ENCODE peak calls at places on chromosomes 11 and 22, in eight cellular contexts. One of them, this sample, is unnamed.

GRCh38 chr11:46238967-46239800 is 38.3 kb upstream of the CREB3L1 start:
- DNase-seq in NCI-H2029: peak; percentile 52
- DNase-seq in stimulated activated CD4-positive, alpha-beta T cell treated with anti-CD3 and anti-CD28 coated beads, Interleukin-1b, Interleukin-23, amount 100 ng/mL, for 1 hour: peak; percentile 52
- DNase-seq in HuH-7: peak; percentile 96
- DNase-seq in T-cell: peak; percentile 75
- DNase-seq in mammary epithelial cell: peak; percentile 75
- DNase-seq in prostate gland: peak; percentile 73
- DNase-seq in activated T-cell treated with anti-CD3 and anti-CD28 coated beads, Interleukin-2, amount 50 U/mL, for 4 hours: peak; percentile 77
- DNase-seq in this sample: peak; percentile 89

GRCh38 chr22:36910461-36910860 is 3.0 kb upstream of the CSF2RB start:
- DNase-seq in NCI-H2029: no peak
- DNase-seq in stimulated activated CD4-positive, alpha-beta T cell treated with anti-CD3 and anti-CD28 coated beads, Interleukin-1b, Interleukin-23, amount 100 ng/mL, for 1 hour: no peak
- DNase-seq in HuH-7: no peak
- DNase-seq in T-cell: no peak
- DNase-seq in mammary epithelial cell: no peak
- DNase-seq in prostate gland: peak; percentile 41
- DNase-seq in activated T-cell treated with anti-CD3 and anti-CD28 coated beads, Interleukin-2, amount 50 U/mL, for 4 hours: no peak
- DNase-seq in this sample: no peak

GRCh38 chr11:16793511-16793910 is 55.1 kb downstream of the C11orf58 start:
- DNase-seq in NCI-H2029: no peak
- DNase-seq in stimulated activated CD4-positive, alpha-beta T cell treated with anti-CD3 and anti-CD28 coated beads, Interleukin-1b, Interleukin-23, amount 100 ng/mL, for 1 hour: no peak
- DNase-seq in HuH-7: no peak
- DNase-seq in T-cell: no peak
- DNase-seq in mammary epithelial cell: no peak
- DNase-seq in prostate gland: no peak
- DNase-seq in activated T-cell treated with anti-CD3 and anti-CD28 coated beads, Interleukin-2, amount 50 U/mL, for 4 hours: no peak
- DNase-seq in this sample: no peak

GRCh38 chr11:123519797-123520193 is 89.7 kb downstream of the GRAMD1B start:
- DNase-seq in NCI-H2029: no peak
- DNase-seq in stimulated activated CD4-positive, alpha-beta T cell treated with anti-CD3 and anti-CD28 coated beads, Interleukin-1b, Interleukin-23, amount 100 ng/mL, for 1 hour: no peak
- DNase-seq in HuH-7: no peak
- DNase-seq in T-cell: no peak
- DNase-seq in mammary epithelial cell: no peak
- DNase-seq in prostate gland: no peak
- DNase-seq in activated T-cell treated with anti-CD3 and anti-CD28 coated beads, Interleukin-2, amount 50 U/mL, for 4 hours: no peak
- DNase-seq in this sample: no peak

GRCh38 chr11:133892584-133893380 is 47.5 kb upstream of the SPATA19 start:
- DNase-seq in NCI-H2029: no peak
- DNase-seq in stimulated activated CD4-positive, alpha-beta T cell treated with anti-CD3 and anti-CD28 coated beads, Interleukin-1b, Interleukin-23, amount 100 ng/mL, for 1 hour: no peak
- DNase-seq in HuH-7: no peak
- DNase-seq in T-cell: no peak
- DNase-seq in mammary epithelial cell: no peak
- DNase-seq in prostate gland: no peak
- DNase-seq in activated T-cell treated with anti-CD3 and anti-CD28 coated beads, Interleukin-2, amount 50 U/mL, for 4 hours: no peak
- DNase-seq in this sample: no peak

GRCh38 chr11:19474211-19474610 is 233.5 kb upstream of the E2F8 start:
- DNase-seq in NCI-H2029: no peak
- DNase-seq in stimulated activated CD4-positive, alpha-beta T cell treated with anti-CD3 and anti-CD28 coated beads, Interleukin-1b, Interleukin-23, amount 100 ng/mL, for 1 hour: no peak
- DNase-seq in HuH-7: no peak
- DNase-seq in T-cell: no peak
- DNase-seq in mammary epithelial cell: no peak
- DNase-seq in prostate gland: no peak
- DNase-seq in activated T-cell treated with anti-CD3 and anti-CD28 coated beads, Interleukin-2, amount 50 U/mL, for 4 hours: no peak
- DNase-seq in this sample: no peak

GRCh38 chr22:17792289-17792688 is 18.0 kb upstream of the BID start:
- DNase-seq in NCI-H2029: no peak
- DNase-seq in stimulated activated CD4-positive, alpha-beta T cell treated with anti-CD3 and anti-CD28 coated beads, Interleukin-1b, Interleukin-23, amount 100 ng/mL, for 1 hour: no peak
- DNase-seq in HuH-7: peak; percentile 64
- DNase-seq in T-cell: no peak
- DNase-seq in mammary epithelial cell: no peak
- DNase-seq in prostate gland: no peak
- DNase-seq in activated T-cell treated with anti-CD3 and anti-CD28 coated beads, Interleukin-2, amount 50 U/mL, for 4 hours: no peak
- DNase-seq in this sample: no peak

GRCh38 chr11:33997473-33998347 is 53.8 kb upstream of the CAPRIN1 start:
- DNase-seq in NCI-H2029: no peak
- DNase-seq in stimulated activated CD4-positive, alpha-beta T cell treated with anti-CD3 and anti-CD28 coated beads, Interleukin-1b, Interleukin-23, amount 100 ng/mL, for 1 hour: no peak
- DNase-seq in HuH-7: no peak
- DNase-seq in T-cell: no peak
- DNase-seq in mammary epithelial cell: peak; percentile 24
- DNase-seq in prostate gland: no peak
- DNase-seq in activated T-cell treated with anti-CD3 and anti-CD28 coated beads, Interleukin-2, amount 50 U/mL, for 4 hours: no peak
- DNase-seq in this sample: peak; percentile 46

GRCh38 chr11:28566643-28567042 is 458.5 kb downstream of the METTL15 start:
- DNase-seq in NCI-H2029: no peak
- DNase-seq in stimulated activated CD4-positive, alpha-beta T cell treated with anti-CD3 and anti-CD28 coated beads, Interleukin-1b, Interleukin-23, amount 100 ng/mL, for 1 hour: no peak
- DNase-seq in HuH-7: no peak
- DNase-seq in T-cell: no peak
- DNase-seq in mammary epithelial cell: peak; percentile 90
- DNase-seq in prostate gland: peak; percentile 4
- DNase-seq in activated T-cell treated with anti-CD3 and anti-CD28 coated beads, Interleukin-2, amount 50 U/mL, for 4 hours: no peak
- DNase-seq in this sample: peak; percentile 76

GRCh38 chr11:27672836-27673464 is 27.3 kb downstream of the BDNF start:
- DNase-seq in NCI-H2029: no peak
- DNase-seq in stimulated activated CD4-positive, alpha-beta T cell treated with anti-CD3 and anti-CD28 coated beads, Interleukin-1b, Interleukin-23, amount 100 ng/mL, for 1 hour: no peak
- DNase-seq in HuH-7: no peak
- DNase-seq in T-cell: no peak
- DNase-seq in mammary epithelial cell: peak; percentile 92
- DNase-seq in prostate gland: no peak
- DNase-seq in activated T-cell treated with anti-CD3 and anti-CD28 coated beads, Interleukin-2, amount 50 U/mL, for 4 hours: no peak
- DNase-seq in this sample: peak; percentile 76

GRCh38 chr11:69378303-69379141 is 84.6 kb downstream of the MYEOV start:
- DNase-seq in NCI-H2029: no peak
- DNase-seq in stimulated activated CD4-positive, alpha-beta T cell treated with anti-CD3 and anti-CD28 coated beads, Interleukin-1b, Interleukin-23, amount 100 ng/mL, for 1 hour: no peak
- DNase-seq in HuH-7: no peak
- DNase-seq in T-cell: no peak
- DNase-seq in mammary epithelial cell: no peak
- DNase-seq in prostate gland: no peak
- DNase-seq in activated T-cell treated with anti-CD3 and anti-CD28 coated beads, Interleukin-2, amount 50 U/mL, for 4 hours: no peak
- DNase-seq in this sample: no peak

GRCh38 chr11:21321530-21321929 is 652.1 kb downstream of the NELL1 start:
- DNase-seq in NCI-H2029: no peak
- DNase-seq in stimulated activated CD4-positive, alpha-beta T cell treated with anti-CD3 and anti-CD28 coated beads, Interleukin-1b, Interleukin-23, amount 100 ng/mL, for 1 hour: no peak
- DNase-seq in HuH-7: no peak
- DNase-seq in T-cell: no peak
- DNase-seq in mammary epithelial cell: no peak
- DNase-seq in prostate gland: no peak
- DNase-seq in activated T-cell treated with anti-CD3 and anti-CD28 coated beads, Interleukin-2, amount 50 U/mL, for 4 hours: no peak
- DNase-seq in this sample: no peak

GRCh38 chr22:19905619-19906276 is 35.8 kb upstream of the COMT start:
- DNase-seq in NCI-H2029: no peak
- DNase-seq in stimulated activated CD4-positive, alpha-beta T cell treated with anti-CD3 and anti-CD28 coated beads, Interleukin-1b, Interleukin-23, amount 100 ng/mL, for 1 hour: no peak
- DNase-seq in HuH-7: no peak
- DNase-seq in T-cell: no peak
- DNase-seq in mammary epithelial cell: no peak
- DNase-seq in prostate gland: no peak
- DNase-seq in activated T-cell treated with anti-CD3 and anti-CD28 coated beads, Interleukin-2, amount 50 U/mL, for 4 hours: no peak
- DNase-seq in this sample: no peak

GRCh38 chr11:133477263-133477625 is 55.1 kb downstream of the OPCML start:
- DNase-seq in NCI-H2029: no peak
- DNase-seq in stimulated activated CD4-positive, alpha-beta T cell treated with anti-CD3 and anti-CD28 coated beads, Interleukin-1b, Interleukin-23, amount 100 ng/mL, for 1 hour: no peak
- DNase-seq in HuH-7: no peak
- DNase-seq in T-cell: no peak
- DNase-seq in mammary epithelial cell: no peak
- DNase-seq in prostate gland: no peak
- DNase-seq in activated T-cell treated with anti-CD3 and anti-CD28 coated beads, Interleukin-2, amount 50 U/mL, for 4 hours: no peak
- DNase-seq in this sample: no peak

GRCh38 chr22:46007003-46007847 is 30.3 kb upstream of the WNT7B start:
- DNase-seq in NCI-H2029: no peak
- DNase-seq in stimulated activated CD4-positive, alpha-beta T cell treated with anti-CD3 and anti-CD28 coated beads, Interleukin-1b, Interleukin-23, amount 100 ng/mL, for 1 hour: no peak
- DNase-seq in HuH-7: no peak
- DNase-seq in T-cell: no peak
- DNase-seq in mammary epithelial cell: peak; percentile 91
- DNase-seq in prostate gland: peak; percentile 70
- DNase-seq in activated T-cell treated with anti-CD3 and anti-CD28 coated beads, Interleukin-2, amount 50 U/mL, for 4 hours: no peak
- DNase-seq in this sample: peak; percentile 96

GRCh38 chr11:46858920-46859531 is 12.9 kb upstream of the CKAP5 start:
- DNase-seq in NCI-H2029: no peak
- DNase-seq in stimulated activated CD4-positive, alpha-beta T cell treated with anti-CD3 and anti-CD28 coated beads, Interleukin-1b, Interleukin-23, amount 100 ng/mL, for 1 hour: no peak
- DNase-seq in HuH-7: no peak
- DNase-seq in T-cell: no peak
- DNase-seq in mammary epithelial cell: no peak
- DNase-seq in prostate gland: no peak
- DNase-seq in activated T-cell treated with anti-CD3 and anti-CD28 coated beads, Interleukin-2, amount 50 U/mL, for 4 hours: no peak
- DNase-seq in this sample: no peak

GRCh38 chr22:23187871-23188700 is 7.8 kb downstream of the BCR start:
- DNase-seq in NCI-H2029: no peak
- DNase-seq in stimulated activated CD4-positive, alpha-beta T cell treated with anti-CD3 and anti-CD28 coated beads, Interleukin-1b, Interleukin-23, amount 100 ng/mL, for 1 hour: no peak
- DNase-seq in HuH-7: no peak
- DNase-seq in T-cell: no peak
- DNase-seq in mammary epithelial cell: no peak
- DNase-seq in prostate gland: no peak
- DNase-seq in activated T-cell treated with anti-CD3 and anti-CD28 coated beads, Interleukin-2, amount 50 U/mL, for 4 hours: no peak
- DNase-seq in this sample: no peak

GRCh38 chr22:46667245-46667623 is 47.0 kb downstream of the GRAMD4 start:
- DNase-seq in NCI-H2029: no peak
- DNase-seq in stimulated activated CD4-positive, alpha-beta T cell treated with anti-CD3 and anti-CD28 coated beads, Interleukin-1b, Interleukin-23, amount 100 ng/mL, for 1 hour: no peak
- DNase-seq in HuH-7: no peak
- DNase-seq in T-cell: no peak
- DNase-seq in mammary epithelial cell: no peak
- DNase-seq in prostate gland: no peak
- DNase-seq in activated T-cell treated with anti-CD3 and anti-CD28 coated beads, Interleukin-2, amount 50 U/mL, for 4 hours: no peak
- DNase-seq in this sample: no peak

GRCh38 chr11:119085523-119085878 is 820 bp downstream of the HMBS start:
- DNase-seq in NCI-H2029: no peak
- DNase-seq in stimulated activated CD4-positive, alpha-beta T cell treated with anti-CD3 and anti-CD28 coated beads, Interleukin-1b, Interleukin-23, amount 100 ng/mL, for 1 hour: no peak
- DNase-seq in HuH-7: no peak
- DNase-seq in T-cell: no peak
- DNase-seq in mammary epithelial cell: no peak
- DNase-seq in prostate gland: no peak
- DNase-seq in activated T-cell treated with anti-CD3 and anti-CD28 coated beads, Interleukin-2, amount 50 U/mL, for 4 hours: peak; percentile 47
- DNase-seq in this sample: no peak

GRCh38 chr11:816433-816779 is 2.3 kb upstream of the PNPLA2 start:
- DNase-seq in NCI-H2029: no peak
- DNase-seq in stimulated activated CD4-positive, alpha-beta T cell treated with anti-CD3 and anti-CD28 coated beads, Interleukin-1b, Interleukin-23, amount 100 ng/mL, for 1 hour: no peak
- DNase-seq in HuH-7: no peak
- DNase-seq in T-cell: no peak
- DNase-seq in mammary epithelial cell: no peak
- DNase-seq in prostate gland: no peak
- DNase-seq in activated T-cell treated with anti-CD3 and anti-CD28 coated beads, Interleukin-2, amount 50 U/mL, for 4 hours: no peak
- DNase-seq in this sample: no peak

GRCh38 chr11:62124186-62125113 is 639 bp downstream of the INCENP start:
- DNase-seq in NCI-H2029: no peak
- DNase-seq in stimulated activated CD4-positive, alpha-beta T cell treated with anti-CD3 and anti-CD28 coated beads, Interleukin-1b, Interleukin-23, amount 100 ng/mL, for 1 hour: no peak
- DNase-seq in HuH-7: peak; percentile 51
- DNase-seq in T-cell: no peak
- DNase-seq in mammary epithelial cell: peak; percentile 66
- DNase-seq in prostate gland: peak; percentile 14
- DNase-seq in activated T-cell treated with anti-CD3 and anti-CD28 coated beads, Interleukin-2, amount 50 U/mL, for 4 hours: no peak
- DNase-seq in this sample: peak; percentile 45

GRCh38 chr11:1336836-1337646 is 27.6 kb upstream of the TOLLIP start:
- DNase-seq in NCI-H2029: no peak
- DNase-seq in stimulated activated CD4-positive, alpha-beta T cell treated with anti-CD3 and anti-CD28 coated beads, Interleukin-1b, Interleukin-23, amount 100 ng/mL, for 1 hour: no peak
- DNase-seq in HuH-7: no peak
- DNase-seq in T-cell: peak; percentile 44
- DNase-seq in mammary epithelial cell: no peak
- DNase-seq in prostate gland: no peak
- DNase-seq in activated T-cell treated with anti-CD3 and anti-CD28 coated beads, Interleukin-2, amount 50 U/mL, for 4 hours: peak; percentile 50
- DNase-seq in this sample: no peak

GRCh38 chr11:16786131-16786530 is 47.7 kb downstream of the C11orf58 start:
- DNase-seq in NCI-H2029: no peak
- DNase-seq in stimulated activated CD4-positive, alpha-beta T cell treated with anti-CD3 and anti-CD28 coated beads, Interleukin-1b, Interleukin-23, amount 100 ng/mL, for 1 hour: no peak
- DNase-seq in HuH-7: peak; percentile 19
- DNase-seq in T-cell: no peak
- DNase-seq in mammary epithelial cell: no peak
- DNase-seq in prostate gland: no peak
- DNase-seq in activated T-cell treated with anti-CD3 and anti-CD28 coated beads, Interleukin-2, amount 50 U/mL, for 4 hours: no peak
- DNase-seq in this sample: no peak

GRCh38 chr22:49971232-49972162 is 10.9 kb downstream of the PIM3 start:
- DNase-seq in NCI-H2029: no peak
- DNase-seq in stimulated activated CD4-positive, alpha-beta T cell treated with anti-CD3 and anti-CD28 coated beads, Interleukin-1b, Interleukin-23, amount 100 ng/mL, for 1 hour: no peak
- DNase-seq in HuH-7: peak; percentile 74
- DNase-seq in T-cell: peak; percentile 68
- DNase-seq in mammary epithelial cell: no peak
- DNase-seq in prostate gland: peak; percentile 51
- DNase-seq in activated T-cell treated with anti-CD3 and anti-CD28 coated beads, Interleukin-2, amount 50 U/mL, for 4 hours: peak; percentile 78
- DNase-seq in this sample: peak; percentile 62

GRCh38 chr11:79439430-79439892 is 1.4 kb downstream of the TENM4 start:
- DNase-seq in NCI-H2029: no peak
- DNase-seq in stimulated activated CD4-positive, alpha-beta T cell treated with anti-CD3 and anti-CD28 coated beads, Interleukin-1b, Interleukin-23, amount 100 ng/mL, for 1 hour: no peak
- DNase-seq in HuH-7: no peak
- DNase-seq in T-cell: no peak
- DNase-seq in mammary epithelial cell: peak; percentile 44
- DNase-seq in prostate gland: no peak
- DNase-seq in activated T-cell treated with anti-CD3 and anti-CD28 coated beads, Interleukin-2, amount 50 U/mL, for 4 hours: no peak
- DNase-seq in this sample: peak; percentile 31

GRCh38 chr22:40029189-40029890 is 34.6 kb downstream of the FAM83F start:
- DNase-seq in NCI-H2029: no peak
- DNase-seq in stimulated activated CD4-positive, alpha-beta T cell treated with anti-CD3 and anti-CD28 coated beads, Interleukin-1b, Interleukin-23, amount 100 ng/mL, for 1 hour: no peak
- DNase-seq in HuH-7: no peak
- DNase-seq in T-cell: no peak
- DNase-seq in mammary epithelial cell: no peak
- DNase-seq in prostate gland: no peak
- DNase-seq in activated T-cell treated with anti-CD3 and anti-CD28 coated beads, Interleukin-2, amount 50 U/mL, for 4 hours: no peak
- DNase-seq in this sample: no peak

GRCh38 chr11:2312232-2313042 is 10.6 kb downstream of the TSPAN32 start:
- DNase-seq in NCI-H2029: no peak
- DNase-seq in stimulated activated CD4-positive, alpha-beta T cell treated with anti-CD3 and anti-CD28 coated beads, Interleukin-1b, Interleukin-23, amount 100 ng/mL, for 1 hour: no peak
- DNase-seq in HuH-7: no peak
- DNase-seq in T-cell: no peak
- DNase-seq in mammary epithelial cell: peak; percentile 50
- DNase-seq in prostate gland: no peak
- DNase-seq in activated T-cell treated with anti-CD3 and anti-CD28 coated beads, Interleukin-2, amount 50 U/mL, for 4 hours: no peak
- DNase-seq in this sample: peak; percentile 11

GRCh38 chr11:45565589-45565988 is 99.8 kb downstream of the CHST1 start:
- DNase-seq in NCI-H2029: no peak
- DNase-seq in stimulated activated CD4-positive, alpha-beta T cell treated with anti-CD3 and anti-CD28 coated beads, Interleukin-1b, Interleukin-23, amount 100 ng/mL, for 1 hour: no peak
- DNase-seq in HuH-7: no peak
- DNase-seq in T-cell: no peak
- DNase-seq in mammary epithelial cell: no peak
- DNase-seq in prostate gland: no peak
- DNase-seq in activated T-cell treated with anti-CD3 and anti-CD28 coated beads, Interleukin-2, amount 50 U/mL, for 4 hours: no peak
- DNase-seq in this sample: no peak

GRCh38 chr22:45319319-45319675 is 9.6 kb downstream of the FAM118A start:
- DNase-seq in NCI-H2029: no peak
- DNase-seq in stimulated activated CD4-positive, alpha-beta T cell treated with anti-CD3 and anti-CD28 coated beads, Interleukin-1b, Interleukin-23, amount 100 ng/mL, for 1 hour: no peak
- DNase-seq in HuH-7: no peak
- DNase-seq in T-cell: no peak
- DNase-seq in mammary epithelial cell: no peak
- DNase-seq in prostate gland: no peak
- DNase-seq in activated T-cell treated with anti-CD3 and anti-CD28 coated beads, Interleukin-2, amount 50 U/mL, for 4 hours: no peak
- DNase-seq in this sample: no peak

GRCh38 chr11:61543606-61544306 is 35.2 kb downstream of the LRRC10B start:
- DNase-seq in NCI-H2029: peak; percentile 39
- DNase-seq in stimulated activated CD4-positive, alpha-beta T cell treated with anti-CD3 and anti-CD28 coated beads, Interleukin-1b, Interleukin-23, amount 100 ng/mL, for 1 hour: no peak
- DNase-seq in HuH-7: peak; percentile 92
- DNase-seq in T-cell: no peak
- DNase-seq in mammary epithelial cell: no peak
- DNase-seq in prostate gland: no peak
- DNase-seq in activated T-cell treated with anti-CD3 and anti-CD28 coated beads, Interleukin-2, amount 50 U/mL, for 4 hours: no peak
- DNase-seq in this sample: peak; percentile 62

GRCh38 chr11:126112547-126112946 is 49.9 kb upstream of the CDON start:
- DNase-seq in NCI-H2029: no peak
- DNase-seq in stimulated activated CD4-positive, alpha-beta T cell treated with anti-CD3 and anti-CD28 coated beads, Interleukin-1b, Interleukin-23, amount 100 ng/mL, for 1 hour: no peak
- DNase-seq in HuH-7: no peak
- DNase-seq in T-cell: no peak
- DNase-seq in mammary epithelial cell: no peak
- DNase-seq in prostate gland: no peak
- DNase-seq in activated T-cell treated with anti-CD3 and anti-CD28 coated beads, Interleukin-2, amount 50 U/mL, for 4 hours: no peak
- DNase-seq in this sample: no peak

GRCh38 chr11:102603091-102603490 is 22.0 kb downstream of the MMP20 start:
- DNase-seq in NCI-H2029: no peak
- DNase-seq in stimulated activated CD4-positive, alpha-beta T cell treated with anti-CD3 and anti-CD28 coated beads, Interleukin-1b, Interleukin-23, amount 100 ng/mL, for 1 hour: no peak
- DNase-seq in HuH-7: peak; percentile 41
- DNase-seq in T-cell: no peak
- DNase-seq in mammary epithelial cell: peak; percentile 98
- DNase-seq in prostate gland: peak; percentile 13
- DNase-seq in activated T-cell treated with anti-CD3 and anti-CD28 coated beads, Interleukin-2, amount 50 U/mL, for 4 hours: no peak
- DNase-seq in this sample: no peak

GRCh38 chr22:48889887-48890692 is 937.6 kb downstream of the BRD1 start:
- DNase-seq in NCI-H2029: no peak
- DNase-seq in stimulated activated CD4-positive, alpha-beta T cell treated with anti-CD3 and anti-CD28 coated beads, Interleukin-1b, Interleukin-23, amount 100 ng/mL, for 1 hour: no peak
- DNase-seq in HuH-7: no peak
- DNase-seq in T-cell: no peak
- DNase-seq in mammary epithelial cell: no peak
- DNase-seq in prostate gland: no peak
- DNase-seq in activated T-cell treated with anti-CD3 and anti-CD28 coated beads, Interleukin-2, amount 50 U/mL, for 4 hours: no peak
- DNase-seq in this sample: no peak

GRCh38 chr11:36774603-36775002 is 176.6 kb upstream of the RAG2 start:
- DNase-seq in NCI-H2029: no peak
- DNase-seq in stimulated activated CD4-positive, alpha-beta T cell treated with anti-CD3 and anti-CD28 coated beads, Interleukin-1b, Interleukin-23, amount 100 ng/mL, for 1 hour: no peak
- DNase-seq in HuH-7: no peak
- DNase-seq in T-cell: no peak
- DNase-seq in mammary epithelial cell: peak; percentile 92
- DNase-seq in prostate gland: no peak
- DNase-seq in activated T-cell treated with anti-CD3 and anti-CD28 coated beads, Interleukin-2, amount 50 U/mL, for 4 hours: no peak
- DNase-seq in this sample: peak; percentile 83

This sample was measured in MCF 10A.